ENCODE peak calls at places on chromosomes 7 and 10, in nine cellular contexts. One of them, this sample, is unnamed.

GRCh38 chr10:95333997-95334792 is 43.4 kb upstream of the PDLIM1 start:
- DNase-seq in CD8-positive, alpha-beta memory T cell: no peak
- DNase-seq in GM23338: no peak
- DNase-seq in right atrium auricular region: peak
- DNase-seq in sigmoid colon: peak
- DNase-seq in mesendoderm: no peak
- DNase-seq in heart right ventricle: peak
- DNase-seq in cardiac muscle cell: no peak
- DNase-seq in bronchial epithelial cell: peak
- DNase-seq in this sample: no peak

GRCh38 chr10:20995123-20995978 is 98.2 kb upstream of the NEBL start:
- DNase-seq in bronchial epithelial cell: no peak
- DNase-seq in mesendoderm: no peak
- DNase-seq in sigmoid colon: no peak
- DNase-seq in cardiac muscle cell: no peak
- DNase-seq in heart right ventricle: no peak
- DNase-seq in CD8-positive, alpha-beta memory T cell: no peak
- DNase-seq in GM23338: no peak
- DNase-seq in right atrium auricular region: no peak
- DNase-seq in this sample: no peak

GRCh38 chr10:77501152-77501845 is 136.3 kb downstream of the KCNMA1 start:
- DNase-seq in cardiac muscle cell: no peak
- DNase-seq in heart right ventricle: no peak
- DNase-seq in bronchial epithelial cell: peak
- DNase-seq in CD8-positive, alpha-beta memory T cell: no peak
- DNase-seq in right atrium auricular region: no peak
- DNase-seq in GM23338: no peak
- DNase-seq in sigmoid colon: peak
- DNase-seq in mesendoderm: no peak
- DNase-seq in this sample: no peak

GRCh38 chr10:28892818-28893547 is 215.7 kb downstream of the BAMBI start:
- DNase-seq in CD8-positive, alpha-beta memory T cell: no peak
- DNase-seq in cardiac muscle cell: no peak
- DNase-seq in bronchial epithelial cell: peak
- DNase-seq in GM23338: no peak
- DNase-seq in heart right ventricle: no peak
- DNase-seq in sigmoid colon: no peak
- DNase-seq in mesendoderm: no peak
- DNase-seq in right atrium auricular region: no peak
- DNase-seq in this sample: no peak

GRCh38 chr7:30843741-30844482 is 67.7 kb upstream of the AQP1 start:
- DNase-seq in CD8-positive, alpha-beta memory T cell: no peak
- DNase-seq in right atrium auricular region: no peak
- DNase-seq in mesendoderm: no peak
- DNase-seq in bronchial epithelial cell: no peak
- DNase-seq in heart right ventricle: no peak
- DNase-seq in GM23338: no peak
- DNase-seq in cardiac muscle cell: no peak
- DNase-seq in sigmoid colon: no peak
- DNase-seq in this sample: peak

GRCh38 chr7:137961200-137962177 is 40.4 kb downstream of the CREB3L2 start:
- DNase-seq in heart right ventricle: no peak
- DNase-seq in right atrium auricular region: no peak
- DNase-seq in mesendoderm: no peak
- DNase-seq in sigmoid colon: no peak
- DNase-seq in GM23338: no peak
- DNase-seq in cardiac muscle cell: no peak
- DNase-seq in CD8-positive, alpha-beta memory T cell: no peak
- DNase-seq in bronchial epithelial cell: no peak
- DNase-seq in this sample: no peak

GRCh38 chr10:71696635-71697326 is 22.8 kb downstream of the C10orf105 start:
- DNase-seq in mesendoderm: peak
- DNase-seq in sigmoid colon: no peak
- DNase-seq in GM23338: peak
- DNase-seq in heart right ventricle: peak
- DNase-seq in right atrium auricular region: no peak
- DNase-seq in cardiac muscle cell: peak
- DNase-seq in CD8-positive, alpha-beta memory T cell: peak
- DNase-seq in bronchial epithelial cell: peak
- DNase-seq in this sample: no peak

GRCh38 chr10:33434948-33435347 is 100.5 kb upstream of the NRP1 start:
- DNase-seq in heart right ventricle: no peak
- DNase-seq in cardiac muscle cell: no peak
- DNase-seq in right atrium auricular region: no peak
- DNase-seq in mesendoderm: no peak
- DNase-seq in bronchial epithelial cell: no peak
- DNase-seq in sigmoid colon: no peak
- DNase-seq in CD8-positive, alpha-beta memory T cell: no peak
- DNase-seq in GM23338: no peak
- DNase-seq in this sample: no peak

GRCh38 chr10:62027841-62028501 is 126.5 kb downstream of the ARID5B start:
- DNase-seq in CD8-positive, alpha-beta memory T cell: no peak
- DNase-seq in cardiac muscle cell: no peak
- DNase-seq in GM23338: no peak
- DNase-seq in right atrium auricular region: no peak
- DNase-seq in mesendoderm: no peak
- DNase-seq in bronchial epithelial cell: peak
- DNase-seq in heart right ventricle: no peak
- DNase-seq in sigmoid colon: no peak
- DNase-seq in this sample: no peak

GRCh38 chr7:75531359-75531821 is 39.3 kb downstream of the SPDYE5 start:
- DNase-seq in GM23338: peak
- DNase-seq in mesendoderm: peak
- DNase-seq in CD8-positive, alpha-beta memory T cell: no peak
- DNase-seq in sigmoid colon: no peak
- DNase-seq in cardiac muscle cell: peak
- DNase-seq in right atrium auricular region: no peak
- DNase-seq in bronchial epithelial cell: peak
- DNase-seq in heart right ventricle: no peak
- DNase-seq in this sample: peak

GRCh38 chr10:63593576-63593975 is 72.4 kb downstream of the REEP3 start:
- DNase-seq in GM23338: no peak
- DNase-seq in heart right ventricle: no peak
- DNase-seq in right atrium auricular region: no peak
- DNase-seq in mesendoderm: no peak
- DNase-seq in CD8-positive, alpha-beta memory T cell: no peak
- DNase-seq in cardiac muscle cell: no peak
- DNase-seq in sigmoid colon: no peak
- DNase-seq in bronchial epithelial cell: no peak
- DNase-seq in this sample: no peak

GRCh38 chr7:47091141-47091540 is 490.8 kb downstream of the TNS3 start:
- DNase-seq in mesendoderm: peak
- DNase-seq in cardiac muscle cell: no peak
- DNase-seq in GM23338: no peak
- DNase-seq in CD8-positive, alpha-beta memory T cell: no peak
- DNase-seq in heart right ventricle: no peak
- DNase-seq in bronchial epithelial cell: no peak
- DNase-seq in sigmoid colon: no peak
- DNase-seq in right atrium auricular region: no peak
- DNase-seq in this sample: no peak

GRCh38 chr10:44898665-44899064 is 12.5 kb upstream of the TMEM72 start:
- DNase-seq in CD8-positive, alpha-beta memory T cell: no peak
- DNase-seq in sigmoid colon: no peak
- DNase-seq in mesendoderm: no peak
- DNase-seq in cardiac muscle cell: no peak
- DNase-seq in bronchial epithelial cell: no peak
- DNase-seq in GM23338: no peak
- DNase-seq in right atrium auricular region: no peak
- DNase-seq in heart right ventricle: no peak
- DNase-seq in this sample: no peak

GRCh38 chr10:44894691-44895090 is 16.4 kb upstream of the TMEM72 start:
- DNase-seq in heart right ventricle: no peak
- DNase-seq in right atrium auricular region: no peak
- DNase-seq in bronchial epithelial cell: no peak
- DNase-seq in CD8-positive, alpha-beta memory T cell: no peak
- DNase-seq in cardiac muscle cell: no peak
- DNase-seq in mesendoderm: no peak
- DNase-seq in sigmoid colon: no peak
- DNase-seq in GM23338: no peak
- DNase-seq in this sample: no peak

GRCh38 chr10:44893604-44894468 is 17.3 kb upstream of the TMEM72 start:
- DNase-seq in cardiac muscle cell: no peak
- DNase-seq in mesendoderm: no peak
- DNase-seq in right atrium auricular region: no peak
- DNase-seq in heart right ventricle: no peak
- DNase-seq in bronchial epithelial cell: no peak
- DNase-seq in CD8-positive, alpha-beta memory T cell: no peak
- DNase-seq in GM23338: no peak
- DNase-seq in sigmoid colon: no peak
- DNase-seq in this sample: no peak

GRCh38 chr10:44897049-44897448 is 14.1 kb upstream of the TMEM72 start:
- DNase-seq in right atrium auricular region: no peak
- DNase-seq in CD8-positive, alpha-beta memory T cell: no peak
- DNase-seq in heart right ventricle: no peak
- DNase-seq in GM23338: no peak
- DNase-seq in cardiac muscle cell: no peak
- DNase-seq in bronchial epithelial cell: no peak
- DNase-seq in sigmoid colon: no peak
- DNase-seq in mesendoderm: no peak
- DNase-seq in this sample: no peak

GRCh38 chr10:44895280-44895679 is 15.9 kb upstream of the TMEM72 start:
- DNase-seq in cardiac muscle cell: no peak
- DNase-seq in bronchial epithelial cell: no peak
- DNase-seq in GM23338: no peak
- DNase-seq in sigmoid colon: no peak
- DNase-seq in right atrium auricular region: no peak
- DNase-seq in heart right ventricle: no peak
- DNase-seq in mesendoderm: no peak
- DNase-seq in CD8-positive, alpha-beta memory T cell: no peak
- DNase-seq in this sample: no peak
- H3K4me3 ChIP-seq in cardiac muscle cell: no peak
- H3K4me3 ChIP-seq in bronchial epithelial cell: no peak
- H3K4me3 ChIP-seq in GM23338: no peak
- H3K4me3 ChIP-seq in sigmoid colon: no peak
- H3K4me3 ChIP-seq in right atrium auricular region: no peak
- H3K4me3 ChIP-seq in heart right ventricle: no peak
- H3K4me3 ChIP-seq in mesendoderm: no peak
- H3K4me3 ChIP-seq in CD8-positive, alpha-beta memory T cell: no peak
- H3K4me3 ChIP-seq in this sample: no peak

GRCh38 chr7:1500064-1500807 is 4.0 kb downstream of the INTS1 start:
- DNase-seq in cardiac muscle cell: no peak
- DNase-seq in bronchial epithelial cell: no peak
- DNase-seq in heart right ventricle: no peak
- DNase-seq in CD8-positive, alpha-beta memory T cell: no peak
- DNase-seq in GM23338: no peak
- DNase-seq in mesendoderm: no peak
- DNase-seq in sigmoid colon: no peak
- DNase-seq in right atrium auricular region: no peak
- DNase-seq in this sample: peak

GRCh38 chr7:1498370-1499305 is 5.6 kb downstream of the INTS1 start:
- DNase-seq in CD8-positive, alpha-beta memory T cell: no peak
- DNase-seq in heart right ventricle: no peak
- DNase-seq in right atrium auricular region: no peak
- DNase-seq in bronchial epithelial cell: no peak
- DNase-seq in sigmoid colon: no peak
- DNase-seq in mesendoderm: no peak
- DNase-seq in cardiac muscle cell: no peak
- DNase-seq in GM23338: no peak
- DNase-seq in this sample: no peak

GRCh38 chr7:1501487-1502270 is 2.5 kb downstream of the INTS1 start:
- DNase-seq in right atrium auricular region: no peak
- DNase-seq in cardiac muscle cell: no peak
- DNase-seq in sigmoid colon: no peak
- DNase-seq in CD8-positive, alpha-beta memory T cell: no peak
- DNase-seq in bronchial epithelial cell: no peak
- DNase-seq in heart right ventricle: no peak
- DNase-seq in GM23338: no peak
- DNase-seq in mesendoderm: no peak
- DNase-seq in this sample: no peak

GRCh38 chr7:1497293-1497927 is 6.8 kb downstream of the INTS1 start:
- DNase-seq in GM23338: no peak
- DNase-seq in cardiac muscle cell: no peak
- DNase-seq in mesendoderm: no peak
- DNase-seq in CD8-positive, alpha-beta memory T cell: no peak
- DNase-seq in heart right ventricle: no peak
- DNase-seq in sigmoid colon: no peak
- DNase-seq in right atrium auricular region: no peak
- DNase-seq in bronchial epithelial cell: no peak
- DNase-seq in this sample: no peak

GRCh38 chr7:1499367-1500029 is 4.7 kb downstream of the INTS1 start:
- DNase-seq in bronchial epithelial cell: no peak
- DNase-seq in CD8-positive, alpha-beta memory T cell: no peak
- DNase-seq in heart right ventricle: no peak
- DNase-seq in mesendoderm: no peak
- DNase-seq in GM23338: no peak
- DNase-seq in sigmoid colon: no peak
- DNase-seq in cardiac muscle cell: no peak
- DNase-seq in right atrium auricular region: no peak
- DNase-seq in this sample: no peak
- H3K4me3 ChIP-seq in bronchial epithelial cell: no peak
- H3K4me3 ChIP-seq in CD8-positive, alpha-beta memory T cell: no peak
- H3K4me3 ChIP-seq in heart right ventricle: no peak
- H3K4me3 ChIP-seq in mesendoderm: no peak
- H3K4me3 ChIP-seq in GM23338: no peak
- H3K4me3 ChIP-seq in sigmoid colon: no peak
- H3K4me3 ChIP-seq in cardiac muscle cell: no peak
- H3K4me3 ChIP-seq in right atrium auricular region: no peak
- H3K4me3 ChIP-seq in this sample: no peak

DNA sequence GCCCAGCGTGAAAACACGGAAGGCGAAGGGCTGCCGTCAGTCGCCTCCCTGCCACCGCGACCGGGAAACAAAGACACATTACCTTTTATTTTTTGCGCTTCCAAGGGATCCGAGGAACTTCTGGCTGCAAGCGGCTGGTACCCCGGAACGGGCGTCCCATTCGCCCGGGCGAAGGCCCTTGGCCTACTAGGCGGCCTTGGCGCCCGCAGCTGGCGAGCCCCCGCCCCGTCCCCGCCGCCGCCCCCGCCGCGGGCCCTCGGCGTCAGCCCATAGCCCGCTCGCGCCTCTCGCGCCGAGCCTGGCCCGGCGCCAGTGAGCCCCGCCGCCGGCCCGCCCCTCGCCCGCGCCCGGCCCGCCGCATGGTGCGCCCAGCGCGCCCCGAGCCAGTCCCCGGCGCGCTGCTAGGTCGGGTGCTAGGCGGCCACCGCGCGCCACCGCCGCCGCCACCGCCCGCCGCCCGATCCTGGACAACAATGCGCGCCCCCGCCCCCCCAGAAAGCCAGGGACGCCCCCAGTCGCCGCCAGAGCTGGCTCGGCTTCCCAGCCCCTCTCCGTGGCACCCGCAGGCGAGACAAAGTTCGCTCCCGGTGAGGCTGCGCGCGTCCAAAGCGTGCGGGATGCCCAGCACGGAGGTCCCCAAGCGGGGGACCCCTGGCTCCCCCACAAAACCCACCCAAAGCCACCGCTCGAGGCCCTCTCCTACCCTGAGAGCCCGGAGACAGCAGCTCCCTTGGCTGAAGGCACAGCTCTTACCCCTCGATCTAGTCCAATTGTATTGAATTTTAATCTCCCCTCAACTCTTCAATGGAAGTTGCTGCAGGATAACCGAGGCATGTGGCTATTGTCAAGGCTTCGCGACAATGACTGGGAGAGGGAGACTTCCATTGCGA is 305.0 kb downstream of the PRPF18 start:
- DNase-seq in sigmoid colon: no peak
- DNase-seq in bronchial epithelial cell: no peak
- DNase-seq in heart right ventricle: no peak
- DNase-seq in GM23338: peak
- DNase-seq in cardiac muscle cell: peak
- DNase-seq in mesendoderm: peak
- DNase-seq in right atrium auricular region: no peak
- DNase-seq in CD8-positive, alpha-beta memory T cell: no peak
- DNase-seq in this sample: no peak
- H3K4me3 ChIP-seq in sigmoid colon: peak
- H3K4me3 ChIP-seq in bronchial epithelial cell: peak
- H3K4me3 ChIP-seq in heart right ventricle: peak
- H3K4me3 ChIP-seq in GM23338: peak
- H3K4me3 ChIP-seq in cardiac muscle cell: peak
- H3K4me3 ChIP-seq in mesendoderm: peak
- H3K4me3 ChIP-seq in right atrium auricular region: peak
- H3K4me3 ChIP-seq in CD8-positive, alpha-beta memory T cell: peak
- H3K4me3 ChIP-seq in this sample: peak

GRCh38 chr10:16828731-16829175 is 11.5 kb upstream of the RSU1 start:
- DNase-seq in right atrium auricular region: no peak
- DNase-seq in mesendoderm: no peak
- DNase-seq in GM23338: no peak
- DNase-seq in cardiac muscle cell: no peak
- DNase-seq in heart right ventricle: peak
- DNase-seq in bronchial epithelial cell: peak
- DNase-seq in CD8-positive, alpha-beta memory T cell: no peak
- DNase-seq in sigmoid colon: no peak
- DNase-seq in this sample: no peak
- H3K4me3 ChIP-seq in right atrium auricular region: no peak
- H3K4me3 ChIP-seq in mesendoderm: no peak
- H3K4me3 ChIP-seq in GM23338: no peak
- H3K4me3 ChIP-seq in cardiac muscle cell: no peak
- H3K4me3 ChIP-seq in heart right ventricle: peak
- H3K4me3 ChIP-seq in bronchial epithelial cell: no peak
- H3K4me3 ChIP-seq in CD8-positive, alpha-beta memory T cell: no peak
- H3K4me3 ChIP-seq in sigmoid colon: no peak
- H3K4me3 ChIP-seq in this sample: no peak